ENCODE peak calls at places on chromosome 14, in five cellular contexts. One of them, this sample, is unnamed.

GRCh38 chr14:102957222-102957621 is 34.8 kb downstream of the AMN start:
- DNase-seq in left kidney: no peak
- DNase-seq in ovary: no peak
- DNase-seq in progenitor cell of endocrine pancreas: no peak
- DNase-seq in germinal center: no peak
- DNase-seq in this sample: no peak

GRCh38 chr14:98138666-98139065 is 1133.3 kb downstream of the BCL11B start:
- DNase-seq in left kidney: peak
- DNase-seq in germinal center: no peak
- DNase-seq in ovary: no peak
- DNase-seq in progenitor cell of endocrine pancreas: no peak
- DNase-seq in this sample: peak

GRCh38 chr14:89736866-89737265 is 217.7 kb downstream of the EFCAB11 start:
- DNase-seq in germinal center: no peak
- DNase-seq in ovary: no peak
- DNase-seq in progenitor cell of endocrine pancreas: no peak
- DNase-seq in left kidney: no peak
- DNase-seq in this sample: no peak

GRCh38 chr14:55102141-55102547 is 26.9 kb upstream of the LGALS3 start:
- DNase-seq in left kidney: peak
- DNase-seq in germinal center: peak
- DNase-seq in ovary: peak
- DNase-seq in progenitor cell of endocrine pancreas: no peak
- DNase-seq in this sample: peak

GRCh38 chr14:105064721-105065143 is 498 bp downstream of the GPR132 start:
- DNase-seq in progenitor cell of endocrine pancreas: no peak
- DNase-seq in germinal center: no peak
- DNase-seq in left kidney: peak
- DNase-seq in ovary: no peak
- DNase-seq in this sample: peak

GRCh38 chr14:22572562-22573058 is 16.4 kb downstream of the DAD1 start:
- DNase-seq in ovary: no peak
- DNase-seq in progenitor cell of endocrine pancreas: no peak
- DNase-seq in left kidney: no peak
- DNase-seq in germinal center: no peak
- DNase-seq in this sample: no peak

GRCh38 chr14:97113339-97113738 is 316.2 kb downstream of the VRK1 start:
- DNase-seq in left kidney: no peak
- DNase-seq in germinal center: no peak
- DNase-seq in progenitor cell of endocrine pancreas: no peak
- DNase-seq in ovary: no peak
- DNase-seq in this sample: no peak

GRCh38 chr14:77709412-77709811 is 1.5 kb downstream of the SLIRP start:
- DNase-seq in germinal center: no peak
- DNase-seq in ovary: no peak
- DNase-seq in left kidney: no peak
- DNase-seq in progenitor cell of endocrine pancreas: no peak
- DNase-seq in this sample: no peak

GRCh38 chr14:54420478-54421116 is 20.6 kb downstream of the CNIH1 start:
- DNase-seq in ovary: no peak
- DNase-seq in left kidney: peak
- DNase-seq in progenitor cell of endocrine pancreas: no peak
- DNase-seq in germinal center: no peak
- DNase-seq in this sample: no peak

GRCh38 chr14:53384073-53384472 is 230.9 kb upstream of the DDHD1 start:
- DNase-seq in ovary: no peak
- DNase-seq in progenitor cell of endocrine pancreas: no peak
- DNase-seq in germinal center: no peak
- DNase-seq in left kidney: no peak
- DNase-seq in this sample: no peak

GRCh38 chr14:38135096-38135495 is 72.6 kb upstream of the SSTR1 start:
- DNase-seq in ovary: no peak
- DNase-seq in progenitor cell of endocrine pancreas: no peak
- DNase-seq in left kidney: peak
- DNase-seq in germinal center: no peak
- DNase-seq in this sample: no peak

GRCh38 chr14:92503756-92504491 is 9.7 kb upstream of the RIN3 start:
- DNase-seq in left kidney: peak
- DNase-seq in germinal center: no peak
- DNase-seq in progenitor cell of endocrine pancreas: no peak
- DNase-seq in ovary: no peak
- DNase-seq in this sample: no peak

GRCh38 chr14:91286530-91286937 is 42.0 kb upstream of the GPR68 start:
- DNase-seq in left kidney: peak
- DNase-seq in germinal center: peak
- DNase-seq in progenitor cell of endocrine pancreas: peak
- DNase-seq in ovary: peak
- DNase-seq in this sample: peak

GRCh38 chr14:53723221-53723620 is 233.4 kb downstream of the BMP4 start:
- DNase-seq in left kidney: no peak
- DNase-seq in germinal center: no peak
- DNase-seq in progenitor cell of endocrine pancreas: no peak
- DNase-seq in ovary: no peak
- DNase-seq in this sample: no peak

GRCh38 chr14:104682107-104682593 is 7.3 kb upstream of the INF2 start:
- DNase-seq in germinal center: no peak
- DNase-seq in left kidney: peak
- DNase-seq in ovary: no peak
- DNase-seq in progenitor cell of endocrine pancreas: no peak
- DNase-seq in this sample: no peak

GRCh38 chr14:87109271-87109670 is 883.7 kb downstream of the GALC start:
- DNase-seq in germinal center: no peak
- DNase-seq in left kidney: no peak
- DNase-seq in progenitor cell of endocrine pancreas: no peak
- DNase-seq in ovary: no peak
- DNase-seq in this sample: no peak

GRCh38 chr14:90655829-90656228 is 160.4 kb downstream of the TTC7B start:
- DNase-seq in ovary: no peak
- DNase-seq in left kidney: no peak
- DNase-seq in germinal center: no peak
- DNase-seq in progenitor cell of endocrine pancreas: no peak
- DNase-seq in this sample: no peak

GRCh38 chr14:64885555-64885954 is 5.8 kb upstream of the SPTB start:
- DNase-seq in ovary: no peak
- DNase-seq in germinal center: no peak
- DNase-seq in left kidney: no peak
- DNase-seq in progenitor cell of endocrine pancreas: no peak
- DNase-seq in this sample: no peak

GRCh38 chr14:57136669-57137068 is 132.0 kb downstream of the EXOC5 start:
- DNase-seq in germinal center: no peak
- DNase-seq in left kidney: no peak
- DNase-seq in ovary: peak
- DNase-seq in progenitor cell of endocrine pancreas: no peak
- DNase-seq in this sample: no peak

This sample was measured in activated T-helper 2 cell treated with anti-CD3 and anti-CD28 coated beads, Interferon-gamma antibody, Interleukin-2, Interleukin-4, amounts not matched to agents 10 μg/mL and 5 μg/mL and 100 μg/mL, durations not matched to agents 14 hours and 24 hours and 36 hours.